ENCODE peak calls at places on chromosomes 3 and 15, in seven cellular contexts. Z is IMR-90, K is A549, V is GM12878, J is HepG2, B is K562, R is HCT116. Q is an unnamed sample.

GRCh38 chr15:44308415-44308814 is 19.9 kb downstream of the GOLM2 start:
- DNase-seq in Z (no peak), K (no peak), V (peak), J (no peak), B (no peak), R (no peak), Q (no peak)

GRCh38 chr15:46260937-46261336 is 626.1 kb downstream of the SQOR start:
- DNase-seq in Z (no peak), K (no peak), V (no peak), J (no peak), B (no peak), R (no peak), Q (no peak)

GRCh38 chr3:197701851-197702250 is 34.9 kb downstream of the RUBCN start:
- DNase-seq in Z (no peak), K (no peak), V (no peak), J (no peak), B (no peak), R (no peak), Q (no peak)

GRCh38 chr15:85756411-85757072 is 38.2 kb downstream of the KLHL25 start:
- DNase-seq in Z (no peak), K (no peak), V (no peak), J (no peak), B (no peak), R (no peak), Q (no peak)

GRCh38 chr15:69164807-69165636 is 4.6 kb downstream of the GLCE start:
- DNase-seq in Z (peak), K (no peak), V (no peak), J (no peak), B (no peak), R (no peak), Q (no peak)

GRCh38 chr15:46652256-46652655 is 1017.4 kb downstream of the SQOR start:
- DNase-seq in Z (no peak), K (no peak), V (no peak), J (no peak), B (no peak), R (no peak), Q (no peak)

GRCh38 chr3:186605561-186606545 is 7.0 kb upstream of the AHSG start:
- DNase-seq in Z (no peak), K (no peak), V (no peak), J (peak), B (no peak), R (no peak), Q (no peak)

GRCh38 chr3:158205994-158206393 is 96.1 kb downstream of the RSRC1 start:
- DNase-seq in Z (no peak), K (no peak), V (peak), J (no peak), B (no peak), R (no peak), Q (no peak)

GRCh38 chr3:64687781-64688515 is at the start of gene ADAMTS9:
- DNase-seq in Z (peak), K (peak), V (no peak), J (no peak), B (no peak), R (no peak), Q (no peak)

GRCh38 chr3:14847613-14848541 is 29.1 kb downstream of the FGD5 start:
- DNase-seq in Z (no peak), K (no peak), V (no peak), J (no peak), B (peak), R (peak), Q (peak)

GRCh38 chr3:190122198-190122771 is 1.6 kb upstream of the P3H2 start:
- DNase-seq in Z (peak), K (no peak), V (no peak), J (no peak), B (no peak), R (no peak), Q (no peak)

GRCh38 chr15:101049856-101050646 is 130.9 kb downstream of the LRRK1 start:
- DNase-seq in Z (no peak), K (no peak), V (no peak), J (no peak), B (no peak), R (no peak), Q (peak)

GRCh38 chr3:71083726-71084131 is 499.8 kb downstream of the FOXP1 start:
- DNase-seq in Z (no peak), K (no peak), V (peak), J (no peak), B (no peak), R (no peak), Q (no peak)

GRCh38 chr15:42845581-42845980 is 75.0 kb downstream of the TTBK2 start:
- DNase-seq in Z (peak), K (no peak), V (no peak), J (peak), B (no peak), R (no peak), Q (no peak)
- TF ChIP-seq RAD21 in Z (no peak), K (no peak), V (no peak), J (no peak), B (no peak), R (no peak), Q (no peak)

GRCh38 chr3:161020264-161020663 is 84.9 kb downstream of the B3GALNT1 start:
- DNase-seq in Z (no peak), K (no peak), V (no peak), J (no peak), B (no peak), R (no peak), Q (no peak)

GRCh38 chr3:161014997-161015749 is 90.0 kb downstream of the B3GALNT1 start:
- DNase-seq in Z (no peak), K (no peak), V (peak), J (no peak), B (no peak), R (no peak), Q (no peak)

DNA sequence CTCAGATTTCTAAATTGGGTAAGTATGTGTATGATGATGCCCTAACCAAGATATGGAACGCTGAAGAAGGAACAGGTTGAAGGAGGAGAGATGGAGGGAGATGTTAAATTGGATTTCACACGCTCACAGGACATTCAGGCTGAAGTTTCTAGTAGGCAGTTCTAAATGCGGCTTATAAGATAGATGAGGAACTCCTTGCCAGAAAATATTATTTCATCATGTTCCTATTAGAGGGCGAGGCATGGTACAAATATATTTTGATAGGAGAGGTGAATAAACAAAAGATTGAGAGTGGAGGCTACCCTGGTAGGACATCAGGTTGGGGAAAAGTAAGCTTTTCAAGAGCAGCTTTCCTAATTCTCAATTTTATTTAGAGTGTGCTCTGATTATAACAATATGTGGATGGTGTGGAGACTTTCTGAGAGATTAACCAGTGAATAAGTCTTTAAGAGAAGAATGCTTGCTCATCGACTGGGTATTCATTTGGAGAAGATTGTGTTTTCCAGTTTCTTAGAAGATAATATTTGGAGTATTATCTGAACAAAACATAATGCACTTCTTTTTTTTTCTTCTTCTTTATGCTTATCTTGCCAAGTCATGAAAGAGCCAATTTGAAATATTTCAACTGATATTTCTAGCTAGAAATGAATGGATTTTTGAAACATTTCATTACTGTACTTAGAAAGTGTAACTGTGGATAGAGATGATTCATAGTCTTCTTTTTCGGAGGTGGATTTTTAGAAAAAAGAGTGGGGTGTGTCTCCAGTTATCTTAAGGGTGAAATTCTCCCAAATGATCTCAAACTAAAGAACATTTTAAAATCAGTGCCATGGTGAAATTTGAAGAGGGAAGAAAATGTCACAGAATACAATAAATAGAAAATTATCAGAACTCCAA is 88.5 kb downstream of the B3GALNT1 start:
- DNase-seq in Z (no peak), K (no peak), V (no peak), J (no peak), B (no peak), R (no peak), Q (no peak)
- TF ChIP-seq RAD21 in Z (no peak), K (no peak), V (no peak), J (no peak), B (no peak), R (no peak), Q (no peak)

DNA sequence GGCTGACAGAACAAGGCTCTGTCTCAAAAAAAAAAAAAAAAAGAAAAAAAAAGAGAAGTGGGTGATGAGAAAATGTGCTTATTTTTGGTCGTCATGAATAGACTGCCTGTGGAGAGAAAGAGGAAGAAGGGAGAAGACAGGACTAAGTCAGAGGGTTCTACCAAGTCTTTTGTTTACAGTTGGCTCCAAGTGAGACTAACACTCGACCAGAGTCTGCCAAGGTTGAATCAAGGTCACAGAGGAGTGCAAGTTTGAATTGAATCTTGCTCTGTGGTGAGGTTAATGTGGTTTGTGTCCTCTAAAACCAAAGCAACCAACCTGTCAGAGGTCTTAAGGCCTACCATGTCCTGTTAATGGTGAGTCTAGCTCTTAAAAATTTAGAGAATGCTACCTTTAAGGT is 334.1 kb upstream of the GRM7 start:
- DNase-seq in Z (no peak), K (no peak), V (peak), J (no peak), B (no peak), R (no peak), Q (no peak)
- TF ChIP-seq RAD21 in Z (no peak), K (no peak), V (no peak), J (no peak), B (no peak), R (no peak), Q (no peak)

DNA sequence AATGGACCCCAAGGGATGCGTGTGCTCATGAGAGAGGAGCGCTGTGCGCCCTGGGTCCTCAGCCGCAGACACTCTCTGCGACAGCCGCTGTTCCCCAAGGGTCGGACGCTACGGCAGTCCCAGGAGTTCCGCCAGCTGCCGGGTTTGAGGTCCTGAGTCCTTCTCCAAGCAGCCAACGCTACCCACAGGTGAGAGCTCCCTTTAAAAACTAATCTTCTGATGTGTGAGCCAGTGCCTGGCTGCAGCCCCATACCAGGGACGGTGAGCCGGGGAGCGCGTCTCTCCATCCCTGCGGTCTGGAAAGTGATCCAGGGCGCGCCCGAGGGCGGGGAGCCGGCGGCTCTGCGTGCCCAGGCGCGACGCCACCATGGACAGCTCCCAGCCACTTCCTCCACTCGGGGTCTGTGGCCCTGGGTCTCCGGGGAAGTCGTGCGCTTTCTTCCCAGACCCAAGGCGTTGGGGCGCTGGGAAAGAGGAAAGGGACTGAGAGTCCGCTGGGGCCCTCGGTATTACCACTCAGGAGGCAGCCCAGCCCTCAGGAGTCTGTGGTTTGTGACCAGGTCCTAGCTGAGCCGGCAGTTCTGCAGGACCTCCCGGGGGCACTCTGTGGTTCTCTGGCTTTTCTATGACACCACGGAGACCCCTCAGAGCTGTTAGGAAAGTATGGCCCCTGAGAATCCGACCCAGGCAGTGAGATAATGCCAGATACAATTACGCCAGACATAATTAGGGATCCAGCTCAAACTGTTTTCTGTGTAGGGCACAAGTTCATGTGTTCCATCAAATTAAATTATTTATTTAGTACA is 1.4 kb downstream of the CEMIP start:
- DNase-seq in Z (peak), K (peak), V (no peak), J (peak), B (peak), R (no peak), Q (peak)
- TF ChIP-seq RAD21 in Z (no peak), K (no peak), V (no peak), J (peak), B (no peak), R (no peak), Q (no peak)

DNA sequence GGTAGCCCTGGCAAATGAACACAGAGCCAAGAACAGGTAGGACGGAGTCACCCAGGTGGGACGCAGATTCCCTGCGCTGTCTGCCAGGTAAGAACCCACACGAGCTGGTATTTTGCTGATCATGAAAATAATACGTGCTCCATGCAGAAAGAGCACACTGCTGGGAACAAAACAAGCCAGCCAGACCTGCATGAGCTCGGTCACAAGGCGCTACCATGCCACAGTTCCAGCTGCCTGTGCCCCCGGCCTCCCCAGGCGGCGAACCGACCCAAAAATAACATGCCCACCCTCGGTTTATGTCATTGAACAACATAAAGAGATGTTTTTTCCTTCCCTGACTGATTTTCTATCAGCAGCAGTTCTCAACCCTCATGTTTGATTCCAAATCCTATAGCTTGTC is 25.8 kb downstream of the CYFIP1 start:
- DNase-seq in Z (no peak), K (no peak), V (no peak), J (no peak), B (no peak), R (no peak), Q (no peak)
- TF ChIP-seq RAD21 in Z (no peak), K (no peak), V (no peak), J (no peak), B (no peak), R (no peak), Q (no peak)

DNA sequence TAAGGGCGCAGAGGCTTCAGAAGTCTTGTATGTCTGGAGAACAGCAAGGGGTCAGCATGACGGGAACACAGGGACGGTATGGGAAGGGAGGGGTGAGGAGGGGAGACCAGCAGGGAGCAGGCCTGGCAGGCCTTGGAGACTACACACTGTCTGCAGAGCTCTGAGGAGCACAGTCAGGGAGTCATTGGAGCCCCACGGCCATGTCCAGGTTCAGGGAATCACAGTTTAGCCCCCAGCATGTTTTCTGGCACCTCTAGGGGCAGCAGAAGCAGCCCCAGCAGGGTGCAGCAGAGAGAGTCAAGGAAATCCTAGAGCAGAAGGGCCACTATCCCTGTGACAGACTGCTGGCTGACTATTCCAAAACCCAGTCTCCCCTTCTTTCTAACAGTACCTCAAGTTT is 3.2 kb downstream of the LAMP3 start:
- DNase-seq in Z (no peak), K (peak), V (no peak), J (no peak), B (no peak), R (no peak), Q (no peak)
- TF ChIP-seq RAD21 in Z (no peak), K (no peak), V (no peak), J (no peak), B (no peak), R (no peak), Q (peak)

GRCh38 chr3:160134964-160135363 is 90.3 kb upstream of the C3orf80 start:
- DNase-seq in Z (peak), K (no peak), V (no peak), J (no peak), B (no peak), R (no peak), Q (no peak)
- TF ChIP-seq RAD21 in Z (no peak), K (no peak), V (no peak), J (no peak), B (no peak), R (no peak), Q (no peak)

DNA sequence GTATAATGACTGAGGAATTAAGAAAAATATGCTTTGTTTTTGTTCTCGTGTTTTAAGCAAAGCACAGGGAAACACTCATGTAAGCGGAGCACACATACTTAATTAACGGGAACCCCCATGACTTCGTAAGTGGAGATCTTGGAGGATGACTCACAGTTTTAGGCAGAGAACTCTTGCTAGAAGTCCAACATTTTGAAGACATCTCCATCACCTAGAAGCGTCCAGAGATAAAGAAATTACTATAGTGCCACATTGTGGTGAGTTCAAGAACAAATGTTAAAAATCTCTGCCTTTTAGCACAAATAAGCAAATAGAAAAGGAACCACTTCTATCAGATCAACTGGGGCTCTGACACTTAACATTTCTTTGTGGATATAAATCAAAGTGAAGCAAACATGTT is 194.1 kb upstream of the ARHGEF26 start:
- DNase-seq in Z (peak), K (no peak), V (peak), J (no peak), B (no peak), R (peak), Q (no peak)
- TF ChIP-seq RAD21 in Z (no peak), K (peak), V (no peak), J (no peak), B (no peak), R (peak), Q (peak)

GRCh38 chr3:13105851-13106250 is 32.6 kb upstream of the IQSEC1 start:
- DNase-seq in Z (no peak), K (no peak), V (no peak), J (no peak), B (no peak), R (no peak), Q (no peak)
- TF ChIP-seq RAD21 in Z (no peak), K (no peak), V (no peak), J (no peak), B (no peak), R (no peak), Q (peak)

GRCh38 chr3:174413057-174413912 is 445.8 kb upstream of the NAALADL2 start:
- DNase-seq in Z (no peak), K (no peak), V (no peak), J (no peak), B (no peak), R (no peak), Q (no peak)

GRCh38 chr3:174419216-174419615 is 439.9 kb upstream of the NAALADL2 start:
- DNase-seq in Z (no peak), K (no peak), V (no peak), J (no peak), B (no peak), R (no peak), Q (no peak)

GRCh38 chr3:174414902-174415301 is 444.2 kb upstream of the NAALADL2 start:
- DNase-seq in Z (no peak), K (no peak), V (no peak), J (no peak), B (no peak), R (no peak), Q (no peak)

DNA sequence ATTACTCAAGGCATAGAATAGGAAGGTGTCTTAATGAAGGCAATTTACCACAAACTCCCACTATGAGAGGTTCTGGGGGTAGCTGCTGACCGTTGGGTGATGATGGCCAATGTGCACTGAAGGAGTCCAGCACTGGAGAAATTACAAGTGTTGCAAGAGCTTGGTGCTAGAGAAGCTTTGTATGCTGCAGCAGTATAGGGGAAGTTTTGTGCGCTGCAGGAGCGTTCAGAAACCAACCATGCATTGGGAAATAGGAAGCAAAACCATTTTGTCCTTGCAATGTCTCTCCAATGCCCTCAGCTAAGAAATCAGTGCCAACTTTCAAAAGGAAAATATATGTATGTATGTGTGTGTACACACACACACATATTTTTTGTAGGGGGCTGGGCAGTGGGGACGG is 441.6 kb upstream of the NAALADL2 start:
- DNase-seq in Z (no peak), K (no peak), V (no peak), J (no peak), B (no peak), R (no peak), Q (no peak)
- TF ChIP-seq RAD21 in Z (no peak), K (no peak), V (no peak), J (no peak), B (no peak), R (no peak), Q (no peak)

Q was measured in H1.